ENCODE peak calls at places on chromosome 20, in seven cellular contexts. One of them, this sample, is unnamed.

GRCh38 chr20:19205999-19206398 is 6.4 kb upstream of the SLC24A3 start:
- DNase-seq in central memory CD4-positive, alpha-beta T cell: no peak
- DNase-seq in aorta: peak
- DNase-seq in progenitor cell of endocrine pancreas: peak
- DNase-seq in GM10248: peak
- DNase-seq in cardiac fibroblast: peak
- DNase-seq in HS-27A: peak
- DNase-seq in this sample: no peak

GRCh38 chr20:17663040-17663399 is 19.0 kb downstream of the RRBP1 start:
- DNase-seq in cardiac fibroblast: no peak
- DNase-seq in progenitor cell of endocrine pancreas: no peak
- DNase-seq in central memory CD4-positive, alpha-beta T cell: no peak
- DNase-seq in HS-27A: no peak
- DNase-seq in GM10248: no peak
- DNase-seq in aorta: no peak
- DNase-seq in this sample: no peak

GRCh38 chr20:5080384-5080877 is 39.3 kb downstream of the PCNA start:
- DNase-seq in cardiac fibroblast: peak
- DNase-seq in central memory CD4-positive, alpha-beta T cell: no peak
- DNase-seq in progenitor cell of endocrine pancreas: no peak
- DNase-seq in aorta: peak
- DNase-seq in GM10248: no peak
- DNase-seq in HS-27A: no peak
- DNase-seq in this sample: no peak

GRCh38 chr20:50982372-50982771 is 23.8 kb downstream of the MOCS3 start:
- DNase-seq in cardiac fibroblast: peak
- DNase-seq in central memory CD4-positive, alpha-beta T cell: no peak
- DNase-seq in HS-27A: no peak
- DNase-seq in progenitor cell of endocrine pancreas: no peak
- DNase-seq in GM10248: no peak
- DNase-seq in aorta: no peak
- DNase-seq in this sample: no peak

GRCh38 chr20:48146303-48146702 is 361.0 kb upstream of the SULF2 start:
- DNase-seq in aorta: peak
- DNase-seq in cardiac fibroblast: no peak
- DNase-seq in HS-27A: no peak
- DNase-seq in GM10248: no peak
- DNase-seq in central memory CD4-positive, alpha-beta T cell: no peak
- DNase-seq in progenitor cell of endocrine pancreas: no peak
- DNase-seq in this sample: no peak

GRCh38 chr20:34333786-34334185 is 29.3 kb upstream of the ITCH start:
- DNase-seq in progenitor cell of endocrine pancreas: no peak
- DNase-seq in cardiac fibroblast: no peak
- DNase-seq in central memory CD4-positive, alpha-beta T cell: no peak
- DNase-seq in HS-27A: no peak
- DNase-seq in GM10248: no peak
- DNase-seq in aorta: no peak
- DNase-seq in this sample: no peak

GRCh38 chr20:49375170-49375569 is 97.3 kb upstream of the ZNFX1 start:
- DNase-seq in GM10248: no peak
- DNase-seq in central memory CD4-positive, alpha-beta T cell: no peak
- DNase-seq in aorta: no peak
- DNase-seq in progenitor cell of endocrine pancreas: no peak
- DNase-seq in cardiac fibroblast: no peak
- DNase-seq in HS-27A: no peak
- DNase-seq in this sample: no peak

GRCh38 chr20:23622839-23623343 is 14.9 kb downstream of the CST3 start:
- DNase-seq in central memory CD4-positive, alpha-beta T cell: no peak
- DNase-seq in progenitor cell of endocrine pancreas: no peak
- DNase-seq in aorta: peak
- DNase-seq in GM10248: no peak
- DNase-seq in HS-27A: peak
- DNase-seq in cardiac fibroblast: peak
- DNase-seq in this sample: no peak

GRCh38 chr20:58604410-58604881 is 46.6 kb upstream of the STX16 start:
- DNase-seq in GM10248: no peak
- DNase-seq in progenitor cell of endocrine pancreas: no peak
- DNase-seq in central memory CD4-positive, alpha-beta T cell: no peak
- DNase-seq in cardiac fibroblast: no peak
- DNase-seq in HS-27A: no peak
- DNase-seq in aorta: peak
- DNase-seq in this sample: no peak

GRCh38 chr20:63087872-63088680 is 81.3 kb upstream of the BHLHE23 start:
- DNase-seq in cardiac fibroblast: no peak
- DNase-seq in progenitor cell of endocrine pancreas: no peak
- DNase-seq in central memory CD4-positive, alpha-beta T cell: no peak
- DNase-seq in aorta: peak
- DNase-seq in HS-27A: no peak
- DNase-seq in GM10248: no peak
- DNase-seq in this sample: no peak

GRCh38 chr20:63171991-63172390 is 43.9 kb downstream of the YTHDF1 start:
- DNase-seq in HS-27A: no peak
- DNase-seq in central memory CD4-positive, alpha-beta T cell: no peak
- DNase-seq in progenitor cell of endocrine pancreas: no peak
- DNase-seq in aorta: no peak
- DNase-seq in GM10248: no peak
- DNase-seq in cardiac fibroblast: no peak
- DNase-seq in this sample: no peak

GRCh38 chr20:8315639-8316573 is 183.8 kb downstream of the PLCB1 start:
- DNase-seq in HS-27A: no peak
- DNase-seq in aorta: no peak
- DNase-seq in progenitor cell of endocrine pancreas: no peak
- DNase-seq in cardiac fibroblast: no peak
- DNase-seq in GM10248: no peak
- DNase-seq in central memory CD4-positive, alpha-beta T cell: no peak
- DNase-seq in this sample: no peak

GRCh38 chr20:58986286-58986967 is 5.4 kb downstream of the NELFCD start:
- DNase-seq in aorta: peak
- DNase-seq in progenitor cell of endocrine pancreas: no peak
- DNase-seq in HS-27A: no peak
- DNase-seq in cardiac fibroblast: no peak
- DNase-seq in GM10248: no peak
- DNase-seq in central memory CD4-positive, alpha-beta T cell: no peak
- DNase-seq in this sample: no peak

GRCh38 chr20:32964575-32964974 is 39.7 kb downstream of the SUN5 start:
- DNase-seq in GM10248: no peak
- DNase-seq in HS-27A: no peak
- DNase-seq in aorta: peak
- DNase-seq in progenitor cell of endocrine pancreas: no peak
- DNase-seq in cardiac fibroblast: no peak
- DNase-seq in central memory CD4-positive, alpha-beta T cell: no peak
- DNase-seq in this sample: no peak

GRCh38 chr20:11454966-11455799 is 462.5 kb upstream of the BTBD3 start:
- DNase-seq in HS-27A: peak
- DNase-seq in cardiac fibroblast: peak
- DNase-seq in aorta: no peak
- DNase-seq in GM10248: peak
- DNase-seq in central memory CD4-positive, alpha-beta T cell: no peak
- DNase-seq in progenitor cell of endocrine pancreas: no peak
- DNase-seq in this sample: no peak

GRCh38 chr20:19495905-19496703 is 262.0 kb upstream of the RIN2 start:
- DNase-seq in cardiac fibroblast: peak
- DNase-seq in aorta: peak
- DNase-seq in central memory CD4-positive, alpha-beta T cell: no peak
- DNase-seq in HS-27A: peak
- DNase-seq in GM10248: no peak
- DNase-seq in progenitor cell of endocrine pancreas: no peak
- DNase-seq in this sample: no peak

GRCh38 chr20:10249048-10249770 is 30.6 kb downstream of the SNAP25 start:
- DNase-seq in GM10248: no peak
- DNase-seq in aorta: no peak
- DNase-seq in HS-27A: no peak
- DNase-seq in progenitor cell of endocrine pancreas: no peak
- DNase-seq in cardiac fibroblast: no peak
- DNase-seq in central memory CD4-positive, alpha-beta T cell: no peak
- DNase-seq in this sample: no peak

GRCh38 chr20:24481188-24481587 is 11.8 kb downstream of the SYNDIG1 start:
- DNase-seq in cardiac fibroblast: no peak
- DNase-seq in central memory CD4-positive, alpha-beta T cell: no peak
- DNase-seq in GM10248: no peak
- DNase-seq in aorta: no peak
- DNase-seq in progenitor cell of endocrine pancreas: no peak
- DNase-seq in HS-27A: no peak
- DNase-seq in this sample: no peak

GRCh38 chr20:32510601-32511357 is 74.4 kb downstream of the NOL4L start:
- DNase-seq in GM10248: peak
- DNase-seq in HS-27A: no peak
- DNase-seq in aorta: peak
- DNase-seq in progenitor cell of endocrine pancreas: peak
- DNase-seq in central memory CD4-positive, alpha-beta T cell: no peak
- DNase-seq in cardiac fibroblast: no peak
- DNase-seq in this sample: no peak

GRCh38 chr20:58650181-58650775 is 805 bp upstream of the STX16 start:
- DNase-seq in cardiac fibroblast: no peak
- DNase-seq in aorta: no peak
- DNase-seq in GM10248: peak
- DNase-seq in HS-27A: no peak
- DNase-seq in central memory CD4-positive, alpha-beta T cell: peak
- DNase-seq in progenitor cell of endocrine pancreas: peak
- DNase-seq in this sample: peak

GRCh38 chr20:25058051-25058796 is at the start of gene ACSS1:
- DNase-seq in cardiac fibroblast: no peak
- DNase-seq in GM10248: peak
- DNase-seq in progenitor cell of endocrine pancreas: no peak
- DNase-seq in central memory CD4-positive, alpha-beta T cell: peak
- DNase-seq in aorta: peak
- DNase-seq in HS-27A: no peak
- DNase-seq in this sample: peak

GRCh38 chr20:2814076-2814475 is 711 bp upstream of the C20orf141 start:
- DNase-seq in HS-27A: no peak
- DNase-seq in aorta: no peak
- DNase-seq in GM10248: no peak
- DNase-seq in central memory CD4-positive, alpha-beta T cell: no peak
- DNase-seq in progenitor cell of endocrine pancreas: no peak
- DNase-seq in cardiac fibroblast: no peak
- DNase-seq in this sample: no peak

GRCh38 chr20:44166008-44166407 is 21.0 kb downstream of the JPH2 start:
- DNase-seq in progenitor cell of endocrine pancreas: no peak
- DNase-seq in aorta: no peak
- DNase-seq in cardiac fibroblast: peak
- DNase-seq in central memory CD4-positive, alpha-beta T cell: no peak
- DNase-seq in GM10248: no peak
- DNase-seq in HS-27A: no peak
- DNase-seq in this sample: no peak

GRCh38 chr20:2619961-2620595 is 32.4 kb upstream of the NOP56 start:
- DNase-seq in progenitor cell of endocrine pancreas: no peak
- DNase-seq in cardiac fibroblast: peak
- DNase-seq in central memory CD4-positive, alpha-beta T cell: no peak
- DNase-seq in HS-27A: peak
- DNase-seq in aorta: no peak
- DNase-seq in GM10248: no peak
- DNase-seq in this sample: no peak

GRCh38 chr20:37816726-37817125 is 86.2 kb upstream of the VSTM2L start:
- DNase-seq in HS-27A: no peak
- DNase-seq in central memory CD4-positive, alpha-beta T cell: no peak
- DNase-seq in aorta: no peak
- DNase-seq in GM10248: no peak
- DNase-seq in progenitor cell of endocrine pancreas: no peak
- DNase-seq in cardiac fibroblast: no peak
- DNase-seq in this sample: no peak

GRCh38 chr20:17504326-17504897 is 26.8 kb downstream of the BFSP1 start:
- DNase-seq in central memory CD4-positive, alpha-beta T cell: no peak
- DNase-seq in aorta: no peak
- DNase-seq in GM10248: no peak
- DNase-seq in progenitor cell of endocrine pancreas: no peak
- DNase-seq in cardiac fibroblast: no peak
- DNase-seq in HS-27A: no peak
- DNase-seq in this sample: peak

GRCh38 chr20:8803065-8803464 is 265.8 kb upstream of the PLCB4 start:
- DNase-seq in aorta: no peak
- DNase-seq in HS-27A: no peak
- DNase-seq in progenitor cell of endocrine pancreas: no peak
- DNase-seq in cardiac fibroblast: peak
- DNase-seq in GM10248: no peak
- DNase-seq in central memory CD4-positive, alpha-beta T cell: no peak
- DNase-seq in this sample: no peak

GRCh38 chr20:18256440-18257090 is 31.8 kb upstream of the ZNF133 start:
- DNase-seq in GM10248: no peak
- DNase-seq in central memory CD4-positive, alpha-beta T cell: no peak
- DNase-seq in progenitor cell of endocrine pancreas: no peak
- DNase-seq in aorta: no peak
- DNase-seq in cardiac fibroblast: no peak
- DNase-seq in HS-27A: no peak
- DNase-seq in this sample: no peak

GRCh38 chr20:48008850-48009535 is 223.7 kb upstream of the SULF2 start:
- DNase-seq in aorta: no peak
- DNase-seq in HS-27A: no peak
- DNase-seq in GM10248: no peak
- DNase-seq in central memory CD4-positive, alpha-beta T cell: no peak
- DNase-seq in cardiac fibroblast: no peak
- DNase-seq in progenitor cell of endocrine pancreas: no peak
- DNase-seq in this sample: no peak

GRCh38 chr20:36313936-36314335 is 7.8 kb downstream of the DLGAP4 start:
- DNase-seq in central memory CD4-positive, alpha-beta T cell: no peak
- DNase-seq in GM10248: no peak
- DNase-seq in cardiac fibroblast: no peak
- DNase-seq in aorta: peak
- DNase-seq in progenitor cell of endocrine pancreas: no peak
- DNase-seq in HS-27A: no peak
- DNase-seq in this sample: no peak